ENCODE peak calls at places on chromosomes 3 and 15, in four cellular contexts. X is esophagus muscularis mucosa, Z is esophagus squamous epithelium, N is testis. Y is an unnamed sample.

GRCh38 chr3:52455283-52456168 is at the start of gene NISCH:
- DNase-seq in X (peak), Z (peak), N (peak), Y (peak)

GRCh38 chr15:100205549-100206295 is 136.1 kb downstream of the ADAMTS17 start:
- DNase-seq in X (no peak), Z (no peak), N (no peak), Y (no peak)

GRCh38 chr15:79088426-79089205 is 2.0 kb downstream of the RASGRF1 start:
- DNase-seq in X (no peak), Z (no peak), N (no peak), Y (no peak)

GRCh38 chr3:133475245-133476010 is 75.6 kb downstream of the BFSP2 start:
- DNase-seq in X (no peak), Z (no peak), N (no peak), Y (no peak)

GRCh38 chr3:58214484-58215316 is 3.9 kb upstream of the DNASE1L3 start:
- DNase-seq in X (no peak), Z (no peak), N (no peak), Y (no peak)

GRCh38 chr15:75817151-75817935 is 25.9 kb upstream of the UBE2Q2 start:
- DNase-seq in X (no peak), Z (no peak), N (no peak), Y (no peak)

GRCh38 chr3:47020311-47020710 is 40.8 kb downstream of the NBEAL2 start:
- DNase-seq in X (no peak), Z (no peak), N (no peak), Y (no peak)

GRCh38 chr15:25422021-25422420 is 16.8 kb downstream of the UBE3A start:
- DNase-seq in X (no peak), Z (no peak), N (no peak), Y (no peak)

GRCh38 chr15:89575146-89575655 is at the start of gene TICRR:
- DNase-seq in X (peak), Z (peak), N (peak), Y (peak)

GRCh38 chr3:153768559-153769469 is 352.4 kb upstream of the ARHGEF26 start:
- DNase-seq in X (no peak), Z (no peak), N (peak), Y (peak)

GRCh38 chr3:126258670-126259069 is 78.3 kb upstream of the ALDH1L1 start:
- DNase-seq in X (peak), Z (no peak), N (no peak), Y (peak)

GRCh38 chr15:81016253-81017068 is 15.7 kb downstream of the TLNRD1 start:
- DNase-seq in X (no peak), Z (no peak), N (no peak), Y (no peak)

GRCh38 chr15:68389936-68390790 is 41.8 kb downstream of the ITGA11 start:
- DNase-seq in X (peak), Z (no peak), N (no peak), Y (no peak)

GRCh38 chr3:135694142-135694541 is 271.4 kb upstream of the PPP2R3A start:
- DNase-seq in X (no peak), Z (no peak), N (no peak), Y (no peak)

GRCh38 chr15:22978691-22979068 is 1.5 kb downstream of the CYFIP1 start:
- DNase-seq in X (no peak), Z (no peak), N (no peak), Y (no peak)

GRCh38 chr15:22979699-22980188 is 424 bp downstream of the CYFIP1 start:
- DNase-seq in X (no peak), Z (no peak), N (no peak), Y (no peak)

GRCh38 chr15:22981336-22981840 is 1.2 kb upstream of the CYFIP1 start:
- DNase-seq in X (no peak), Z (no peak), N (peak), Y (no peak)

GRCh38 chr15:22979069-22979698 is 984 bp downstream of the CYFIP1 start:
- DNase-seq in X (no peak), Z (no peak), N (peak), Y (peak)

DNA sequence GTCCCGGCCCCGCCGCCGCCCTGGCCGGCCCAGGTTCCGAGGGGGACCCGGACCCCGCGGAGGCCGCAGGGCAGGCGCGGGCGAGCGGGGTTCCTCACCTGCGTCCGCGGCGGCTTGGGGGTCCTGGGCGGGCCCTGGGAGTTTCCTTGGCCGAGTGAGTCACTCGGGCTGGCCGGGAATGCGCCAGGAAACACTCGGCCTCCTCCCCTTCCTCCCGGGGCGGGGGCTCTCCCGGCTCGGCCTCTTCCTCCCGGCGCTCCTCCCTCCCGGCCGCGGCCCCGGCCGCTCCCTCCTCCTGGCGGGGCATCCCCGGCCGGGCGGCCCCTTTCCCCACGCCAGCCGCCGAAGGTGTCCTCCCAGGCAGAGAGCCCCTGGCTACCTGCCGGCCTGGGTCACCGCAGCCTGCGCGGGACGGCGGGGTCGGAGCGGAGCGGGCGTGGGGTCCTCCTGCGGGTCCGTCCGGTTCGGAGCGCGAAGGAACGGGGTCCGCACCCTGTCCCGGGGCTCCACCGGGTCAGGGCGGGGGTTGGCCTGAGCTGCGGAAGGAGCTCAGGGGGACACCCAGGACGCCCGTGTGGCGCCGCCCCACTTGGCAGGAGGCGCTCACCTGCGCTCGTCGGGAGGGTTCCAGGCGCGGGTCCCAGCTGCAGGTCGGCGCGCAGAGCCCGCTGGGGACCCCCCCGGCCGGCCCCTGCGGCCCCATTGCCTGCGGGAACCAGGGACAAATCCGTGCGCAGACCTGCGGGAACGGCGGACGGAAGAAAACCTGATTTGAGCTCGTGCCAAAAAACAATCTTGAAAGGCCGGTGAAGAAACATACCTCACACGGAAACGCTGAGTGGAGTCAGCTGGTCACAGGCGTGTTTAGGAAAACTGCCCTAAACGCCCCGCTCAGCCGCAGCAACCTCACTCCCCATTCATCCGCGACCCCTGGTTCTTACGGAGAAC is at the start of gene CYFIP1:
- DNase-seq in X (no peak), Z (no peak), N (peak), Y (no peak)
- TF ChIP-seq POLR2A in X (peak), Z (no peak), N (no peak), Y (no peak)

GRCh38 chr3:49718419-49719213 is 868 bp downstream of the AMIGO3 start:
- DNase-seq in X (no peak), Z (no peak), N (no peak), Y (peak)
- TF ChIP-seq POLR2A in X (no peak), Z (no peak), N (no peak), Y (no peak)

DNA sequence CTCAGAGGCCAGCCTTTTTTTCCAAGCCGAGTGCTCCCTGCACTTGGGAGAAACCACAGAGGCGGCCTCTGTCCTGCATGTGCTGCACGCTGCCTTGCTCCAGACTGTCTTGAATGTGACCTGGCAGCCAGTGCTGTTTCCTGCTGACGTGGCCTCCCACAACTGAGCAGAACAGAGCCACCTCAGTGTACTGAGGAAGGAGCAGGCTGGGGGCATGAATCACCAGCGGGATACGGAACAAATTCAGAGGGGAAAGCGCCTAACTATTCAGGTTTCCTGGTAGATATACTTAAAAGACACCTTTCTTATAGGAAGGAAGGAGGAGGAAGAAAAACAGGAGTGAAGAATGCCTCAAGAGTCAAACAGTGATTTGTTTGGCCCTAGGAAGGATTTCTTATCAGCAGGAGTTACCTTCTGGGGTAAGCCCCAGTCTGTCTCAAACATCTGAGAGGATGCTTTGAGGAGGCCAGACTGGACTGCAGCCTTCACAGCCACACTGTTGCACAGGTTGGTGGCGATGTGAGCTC is 114.0 kb downstream of the FNDC3B start:
- DNase-seq in X (peak), Z (peak), N (peak), Y (no peak)
- TF ChIP-seq POLR2A in X (peak), Z (no peak), N (no peak), Y (no peak)

GRCh38 chr3:169764453-169765280 is at the start of gene TERC:
- DNase-seq in X (peak), Z (peak), N (peak), Y (peak)
- TF ChIP-seq POLR2A in X (peak), Z (no peak), N (peak), Y (peak)